ENCODE peak calls at places on chromosomes 3 and 15, in eight cellular contexts. N is suprapubic skin, O is mucosa of descending colon, V is neural progenitor cell, W is NT2/D1, X is GM23248, B is body of pancreas, A is right atrium auricular region. T is an unnamed sample. For H3K4me1, the result is how much of the 10 kb centered on the place peaks cover.

GRCh38 chr3:15610083-15610482 is 8.5 kb downstream of the BTD start:
- DNase-seq in W (no peak), V (no peak), X (peak), A (no peak), B (peak), N (no peak), O (no peak), T (peak)

GRCh38 chr3:132721479-132722164 is 587 bp downstream of the NPHP3 start:
- DNase-seq in B (peak), A (peak), O (peak), N (peak), W (no peak), X (peak), V (peak), T (peak)

GRCh38 chr3:71251156-71251775 is 332.3 kb downstream of the FOXP1 start:
- DNase-seq in B (no peak), N (no peak), X (peak), V (no peak), O (no peak), W (no peak), A (no peak), T (peak)

GRCh38 chr3:138781012-138781470 is 53.7 kb downstream of the PIK3CB start:
- DNase-seq in A (no peak), O (no peak), B (peak), V (no peak), N (no peak), X (no peak), W (no peak), T (no peak)

GRCh38 chr15:74202461-74203401 is at the start of gene STRA6:
- DNase-seq in A (no peak), X (no peak), B (no peak), N (no peak), O (no peak), W (peak), V (peak), T (no peak)

GRCh38 chr3:69092030-69092513 is 7.3 kb downstream of the ARL6IP5 start:
- DNase-seq in A (no peak), V (peak), B (no peak), W (no peak), N (no peak), O (no peak), X (no peak), T (no peak)

GRCh38 chr15:63277044-63277892 is at the start of gene APH1B:
- DNase-seq in B (peak), O (peak), A (peak), N (peak), X (peak), V (peak), W (peak), T (peak)

GRCh38 chr15:37004981-37005735 is 95.2 kb downstream of the MEIS2 start:
- DNase-seq in W (no peak), A (no peak), V (no peak), X (no peak), B (no peak), O (no peak), N (no peak), T (no peak)

GRCh38 chr3:38630591-38630990 is 18.9 kb downstream of the SCN5A start:
- DNase-seq in N (no peak), X (no peak), V (no peak), B (no peak), O (no peak), W (no peak), A (no peak), T (no peak)

GRCh38 chr3:29871087-29871486 is 590.2 kb downstream of the RBMS3 start:
- DNase-seq in N (no peak), B (no peak), X (no peak), O (no peak), A (no peak), V (no peak), W (no peak), T (peak)

DNA sequence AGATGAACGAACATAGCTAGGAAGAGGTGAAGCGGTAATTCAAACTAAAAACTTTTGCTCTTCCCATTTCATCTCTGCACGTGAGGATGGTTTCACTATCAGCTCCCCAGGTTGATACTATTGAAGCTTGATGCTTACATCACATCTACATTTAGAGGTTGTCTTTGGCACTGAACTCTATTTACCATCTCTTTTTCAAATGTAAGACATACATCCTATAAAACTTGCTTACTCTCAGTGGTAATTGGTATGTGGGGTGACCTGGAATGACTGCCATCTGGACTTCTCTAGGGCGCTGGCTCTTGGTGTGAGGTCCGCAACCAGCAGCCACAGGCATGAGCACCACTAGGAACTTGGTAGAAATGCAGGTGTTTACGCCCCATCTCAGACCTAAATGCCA is 118.1 kb downstream of the AKAP13 start:
- DNase-seq in W (no peak), X (no peak), O (no peak), B (no peak), V (no peak), N (no peak), A (no peak), T (no peak)
- H3K4me1 ChIP-seq in W (under half), X (under half), O (under half), B (under half), V (half or more), N (half or more), A (under half), T (under half)

GRCh38 chr3:186540444-186541226 is 3.5 kb downstream of the CRYGS start:
- DNase-seq in B (peak), X (peak), V (peak), A (peak), O (peak), N (peak), W (peak), T (peak)
- H3K4me1 ChIP-seq in B (under half), X (under half), V (under half), A (under half), O (under half), N (under half), W (under half), T (under half)

GRCh38 chr3:28244471-28244870 is 3.1 kb downstream of the CMC1 start:
- DNase-seq in N (no peak), B (no peak), W (no peak), V (no peak), O (no peak), A (no peak), X (no peak), T (no peak)
- H3K4me1 ChIP-seq in N (under half), B (under half), W (under half), V (under half), O (under half), A (under half), X (under half), T (under half)

GRCh38 chr3:181631901-181632300 is 79.8 kb upstream of the SOX2 start:
- DNase-seq in W (no peak), B (no peak), O (no peak), N (no peak), X (no peak), A (no peak), V (no peak), T (peak)
- H3K4me1 ChIP-seq in W (under half), B (under half), O (under half), N (under half), X (under half), A (under half), V (under half), T (under half)

GRCh38 chr3:196981657-196982056 is 13.0 kb upstream of the PIGZ start:
- DNase-seq in W (no peak), N (peak), O (no peak), V (no peak), A (no peak), B (no peak), X (no peak), T (no peak)
- H3K4me1 ChIP-seq in W (under half), N (under half), O (under half), V (under half), A (under half), B (under half), X (under half), T (under half)

DNA sequence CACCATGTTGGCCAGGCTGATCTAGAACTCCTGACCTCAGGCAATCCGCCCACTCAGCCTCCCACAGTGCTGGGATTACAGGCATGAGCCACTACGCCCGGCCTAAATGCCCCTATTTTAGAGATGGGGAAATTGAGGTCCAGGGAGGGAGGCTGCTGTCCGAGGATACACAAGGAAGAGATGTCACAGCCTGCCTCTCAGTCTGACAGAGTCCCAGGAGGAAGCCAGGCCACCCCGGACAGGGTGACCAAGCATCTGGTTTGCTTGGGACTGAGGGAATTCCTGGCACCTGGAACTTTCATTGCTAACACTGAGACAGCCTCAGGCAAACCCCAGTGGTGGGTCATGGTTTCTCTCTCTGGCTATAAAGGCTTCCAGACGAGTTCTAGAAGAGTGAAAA is 30.6 kb upstream of the ADAMTS7 start:
- DNase-seq in B (no peak), W (no peak), N (peak), O (no peak), V (no peak), A (no peak), X (no peak), T (no peak)
- H3K4me1 ChIP-seq in B (under half), W (under half), N (under half), O (under half), V (under half), A (under half), X (under half), T (under half)

GRCh38 chr15:67091073-67091965 is 25.9 kb downstream of the SMAD3 start:
- DNase-seq in A (peak), W (no peak), V (no peak), N (peak), O (peak), B (peak), X (peak), T (peak)

GRCh38 chr15:67089218-67090193 is 24.1 kb downstream of the SMAD3 start:
- DNase-seq in X (peak), N (no peak), A (no peak), O (no peak), V (no peak), W (no peak), B (peak), T (peak)

GRCh38 chr15:67091966-67092677 is 26.7 kb downstream of the SMAD3 start:
- DNase-seq in V (peak), B (no peak), X (no peak), O (no peak), N (no peak), W (no peak), A (no peak), T (no peak)

GRCh38 chr15:67092726-67093125 is 27.3 kb downstream of the SMAD3 start:
- DNase-seq in O (no peak), V (no peak), B (no peak), A (no peak), W (no peak), N (no peak), X (no peak), T (no peak)

GRCh38 chr15:67090297-67091072 is 25.1 kb downstream of the SMAD3 start:
- DNase-seq in B (peak), V (no peak), A (no peak), N (no peak), W (no peak), X (peak), O (no peak), T (no peak)
- H3K4me1 ChIP-seq in B (half or more), V (half or more), A (under half), N (half or more), W (under half), X (under half), O (under half), T (half or more)

DNA sequence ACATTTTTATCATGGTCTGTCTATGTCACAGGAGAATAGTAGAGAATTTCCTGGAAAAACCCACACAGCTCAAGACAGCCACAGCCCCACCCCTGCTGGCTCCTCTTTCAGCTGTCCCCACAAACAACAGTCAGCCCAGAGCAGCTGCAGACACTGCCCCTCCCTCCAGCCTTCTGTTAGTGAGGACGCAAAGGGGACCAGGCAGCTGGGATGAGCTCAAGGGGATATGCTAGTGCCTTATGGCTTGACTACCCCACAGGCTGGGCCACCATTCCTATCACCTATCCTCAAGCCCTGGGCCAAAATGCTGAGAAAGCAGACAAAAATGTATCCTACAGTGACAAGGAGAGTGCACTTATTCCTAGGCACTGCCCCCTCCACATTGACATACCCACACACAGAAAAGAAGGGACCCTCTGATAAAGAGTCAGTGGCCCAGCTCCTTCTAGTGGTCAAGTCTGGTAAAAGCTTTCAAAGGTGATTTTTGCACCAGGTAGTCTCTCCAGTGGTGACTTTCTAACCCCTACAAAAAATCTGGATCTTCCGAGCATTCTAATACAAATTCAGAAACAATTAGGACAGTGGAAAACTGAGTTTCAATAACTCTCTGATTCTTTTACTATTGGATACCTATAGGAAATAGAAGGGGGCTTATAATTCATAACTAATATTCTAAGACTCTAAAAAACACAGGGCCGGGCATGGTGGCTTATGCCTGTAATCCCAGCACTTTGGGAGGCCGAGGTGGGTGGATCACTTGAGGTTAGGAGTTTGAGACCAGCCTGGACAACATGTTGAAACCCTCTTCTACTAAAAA is 3.0 kb upstream of the MAP1A start:
- DNase-seq in A (peak), B (no peak), X (peak), N (no peak), O (no peak), W (no peak), V (peak), T (peak)
- H3K4me1 ChIP-seq in A (under half), B (under half), X (half or more), N (half or more), O (under half), W (under half), V (under half), T (under half)

DNA sequence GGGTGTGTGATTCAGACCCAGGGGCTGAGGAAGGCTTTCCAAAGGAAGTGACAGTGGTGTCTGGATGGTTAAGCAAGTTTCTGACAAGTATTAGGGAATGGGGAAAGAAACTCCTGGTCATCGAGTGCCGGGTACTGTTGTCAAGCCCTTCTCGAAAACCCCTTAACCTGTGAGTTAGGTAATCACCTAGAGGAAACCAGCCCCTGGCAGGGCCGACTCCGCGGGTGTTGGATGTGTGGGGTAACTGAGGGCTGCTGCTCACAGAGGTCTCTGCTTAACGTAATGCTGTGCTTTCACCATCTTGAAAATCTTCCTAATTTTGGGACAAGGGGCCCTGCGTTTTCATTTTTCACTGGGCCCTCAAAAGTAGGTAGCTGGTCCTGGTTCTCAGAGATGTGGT is 66.9 kb downstream of the SMAD6 start:
- DNase-seq in A (no peak), B (no peak), O (no peak), X (no peak), N (no peak), W (no peak), V (no peak), T (no peak)
- H3K4me1 ChIP-seq in A (under half), B (half or more), O (under half), X (under half), N (under half), W (under half), V (half or more), T (half or more)

GRCh38 chr3:123374016-123374415 is 74.9 kb downstream of the ADCY5 start:
- DNase-seq in W (no peak), X (no peak), N (no peak), V (no peak), O (no peak), A (no peak), B (no peak), T (no peak)
- H3K4me1 ChIP-seq in W (under half), X (under half), N (under half), V (under half), O (under half), A (under half), B (under half), T (under half)

T was measured in PC-3.